ENCODE peak calls at places on chromosomes 7 and 10, in ten cellular contexts. W is Panc1, Y is WERI-Rb-1, U is lower leg skin, M is epithelial cell of esophagus, Q is AG10803, L is BE2C, D is progenitor cell of endocrine pancreas, C is choroid plexus epithelial cell, P is HFF-Myc. A is an unnamed sample.

GRCh38 chr7:88337556-88337955 is 30.9 kb upstream of the STEAP4 start:
- DNase-seq in L (no peak), P (no peak), Q (peak; percentile 6), D (no peak), C (peak; percentile 43), U (no peak), Y (no peak), W (no peak), M (peak; percentile 75), A (no peak)

GRCh38 chr10:133079836-133080682 is 7.7 kb upstream of the ADGRA1 start:
- DNase-seq in Y (no peak), M (no peak), C (no peak), P (no peak), U (no peak), W (no peak), L (no peak), Q (no peak), D (peak; percentile 79), A (no peak)

GRCh38 chr10:121307411-121307980 is 290.7 kb downstream of the FGFR2 start:
- DNase-seq in L (no peak), W (no peak), U (no peak), D (no peak), C (no peak), Q (no peak), Y (no peak), P (no peak), M (peak; percentile 95), A (no peak)

GRCh38 chr7:37494940-37495339 is 46.3 kb upstream of the ELMO1 start:
- DNase-seq in M (no peak), U (no peak), P (no peak), W (no peak), D (no peak), Q (no peak), L (no peak), Y (no peak), C (no peak), A (no peak)

GRCh38 chr7:99737726-99738125 is 2.7 kb upstream of the CYP3A7 start:
- DNase-seq in M (peak; percentile 89), Y (no peak), C (peak; percentile 9), Q (peak; percentile 9), P (peak; percentile 24), W (no peak), U (no peak), L (no peak), D (no peak), A (no peak)

GRCh38 chr10:29958440-29958839 is 100.9 kb downstream of the JCAD start:
- DNase-seq in M (no peak), C (no peak), Q (no peak), W (no peak), D (no peak), P (no peak), Y (no peak), U (no peak), L (no peak), A (no peak)

GRCh38 chr7:124649397-124650029 is 116.1 kb downstream of the GPR37 start:
- DNase-seq in W (no peak), P (no peak), M (no peak), L (no peak), D (no peak), Q (no peak), C (no peak), U (no peak), Y (no peak), A (no peak)

GRCh38 chr10:73865459-73866442 is 8.6 kb downstream of the CAMK2G start:
- DNase-seq in Y (no peak), L (no peak), W (no peak), Q (no peak), M (no peak), U (no peak), C (no peak), P (no peak), D (no peak), A (peak; percentile 58)

GRCh38 chr10:14414901-14415300 is 84.2 kb upstream of the FRMD4A start:
- DNase-seq in P (no peak), D (no peak), L (no peak), Y (no peak), M (peak; percentile 36), C (peak; percentile 49), Q (peak; percentile 79), U (no peak), W (no peak), A (no peak)

GRCh38 chr7:31883761-31884164 is 186.4 kb downstream of the PDE1C start:
- DNase-seq in M (peak; percentile 84), C (peak; percentile 29), Y (no peak), Q (peak; percentile 70), D (no peak), L (no peak), W (no peak), P (peak; percentile 20), U (no peak), A (no peak)

GRCh38 chr7:51233375-51233774 is 83.2 kb downstream of the COBL start:
- DNase-seq in Q (no peak), C (no peak), W (no peak), L (no peak), D (no peak), P (no peak), U (no peak), Y (no peak), M (no peak), A (no peak)

GRCh38 chr7:51235593-51236313 is 80.9 kb downstream of the COBL start:
- DNase-seq in P (no peak), Q (no peak), C (no peak), M (no peak), D (no peak), U (no peak), L (no peak), W (no peak), Y (no peak), A (no peak)

GRCh38 chr7:51236470-51237127 is 80.0 kb downstream of the COBL start:
- DNase-seq in W (no peak), M (no peak), Y (no peak), D (no peak), P (no peak), L (no peak), Q (no peak), U (no peak), C (no peak), A (no peak)

GRCh38 chr7:51234609-51235308 is 81.8 kb downstream of the COBL start:
- DNase-seq in D (no peak), Q (no peak), M (no peak), Y (no peak), L (no peak), C (no peak), P (no peak), W (no peak), U (no peak), A (no peak)

DNA sequence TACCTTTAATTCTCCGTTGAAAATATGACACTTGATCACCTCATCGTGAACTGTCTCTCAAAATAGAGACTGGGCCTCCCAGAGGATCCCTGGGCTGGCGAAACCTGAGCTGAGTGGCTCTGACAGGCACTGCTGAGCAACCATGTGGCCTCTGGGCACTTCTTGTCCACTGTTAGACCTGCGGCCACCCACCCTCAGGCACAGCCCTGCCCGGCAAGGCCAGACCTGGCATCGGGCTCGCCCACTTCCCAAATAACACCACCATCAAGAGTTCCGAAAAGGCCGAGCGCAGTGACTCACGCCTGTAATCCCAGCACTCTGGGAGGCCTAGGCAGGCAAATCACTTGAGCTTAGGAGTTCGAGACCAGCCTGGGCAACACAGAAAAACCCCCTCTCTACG is 82.5 kb downstream of the COBL start:
- DNase-seq in Q (no peak), M (no peak), P (no peak), L (no peak), W (no peak), U (no peak), C (no peak), D (no peak), Y (no peak), A (no peak)
- TF ChIP-seq CTCF in Q (no peak), M (no peak), P (no peak), L (no peak), W (no peak), U (no peak), C (no peak), D (no peak), Y (no peak), A (no peak)

DNA sequence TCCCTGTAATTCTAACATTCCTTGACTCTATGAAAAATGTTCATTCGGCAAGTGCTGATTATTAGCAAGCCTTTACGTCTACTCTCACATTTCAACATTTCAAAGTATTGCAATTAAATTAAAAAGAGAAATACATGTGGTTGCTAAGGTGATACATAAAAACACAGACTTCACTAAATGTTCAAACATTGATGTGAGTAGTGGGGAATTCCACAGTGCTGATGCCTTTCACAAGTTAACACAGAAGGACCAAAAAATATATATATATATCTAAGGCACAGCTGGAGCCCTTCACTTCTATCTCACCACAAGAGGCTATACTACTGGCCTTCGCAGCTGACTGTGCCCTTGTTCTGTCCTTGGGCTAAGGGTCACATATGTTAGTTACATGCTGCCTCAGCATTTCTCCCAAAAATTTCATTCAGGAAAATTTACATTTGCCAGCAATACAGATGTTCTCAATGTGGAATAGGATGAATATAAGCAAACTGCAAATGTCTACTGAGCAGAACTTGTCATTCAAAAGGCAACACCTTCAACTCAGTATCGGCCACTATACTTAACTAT is 13.9 kb downstream of the CTTNBP2 start:
- DNase-seq in W (no peak), L (no peak), M (no peak), D (no peak), Y (no peak), C (peak; percentile 45), P (no peak), Q (no peak), U (no peak), A (no peak)
- TF ChIP-seq CTCF in W (no peak), L (no peak), M (no peak), D (no peak), Y (no peak), C (no peak), P (no peak), Q (no peak), U (no peak), A (no peak)

DNA sequence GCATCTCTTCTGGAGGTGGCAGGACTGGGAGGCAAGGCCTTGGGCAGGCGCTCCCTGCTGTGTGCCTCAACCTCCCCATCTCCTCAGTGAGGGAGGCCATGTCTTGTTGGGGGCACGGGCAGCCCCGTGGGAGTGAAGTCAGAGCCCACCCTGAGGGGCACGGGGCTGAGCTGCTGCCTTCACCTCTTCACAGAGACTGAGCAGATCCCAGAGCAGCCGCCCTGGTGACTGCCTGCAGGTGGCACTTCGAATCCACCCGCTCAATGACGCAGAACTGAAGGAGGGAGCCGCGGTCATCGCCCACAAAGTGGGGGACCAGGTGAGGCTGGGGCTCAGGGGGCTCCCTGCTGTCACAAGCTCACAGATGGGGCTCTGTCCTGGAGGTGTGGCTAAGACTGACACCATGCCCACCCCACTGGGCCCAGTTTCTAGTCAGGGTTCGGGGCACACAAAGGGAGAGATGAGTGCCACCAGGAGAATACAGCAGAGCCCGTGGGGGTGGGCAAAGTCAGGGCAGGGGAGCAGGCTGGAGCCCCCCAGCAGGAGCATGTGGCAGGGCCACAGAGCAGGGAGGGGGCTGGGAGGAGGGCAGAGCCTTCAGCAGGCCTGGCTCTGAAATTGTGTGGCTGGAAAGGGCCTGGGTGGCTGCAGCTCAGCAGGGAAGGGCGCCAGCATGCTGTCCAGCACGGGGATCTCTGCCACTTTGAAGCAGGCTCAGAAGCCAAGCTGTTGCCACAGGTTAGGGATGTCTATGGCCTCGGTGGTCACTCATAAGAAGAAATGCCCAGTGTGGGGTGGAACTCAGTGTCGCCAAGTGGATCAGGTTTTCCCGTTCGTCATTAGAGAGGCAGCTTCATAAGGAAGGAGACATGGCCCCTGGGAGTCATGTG is 18.8 kb upstream of the CHST12 start:
- DNase-seq in P (no peak), W (no peak), L (no peak), C (no peak), M (peak; percentile 10), Q (no peak), Y (peak; percentile 49), U (no peak), D (no peak), A (no peak)
- TF ChIP-seq CTCF in P (no peak), W (no peak), L (peak; percentile 28), C (peak; percentile 32), M (peak; percentile 17), Q (no peak), Y (peak; percentile 54), U (no peak), D (no peak), A (no peak)

GRCh38 chr7:16670021-16670420 is 24.0 kb downstream of the BZW2 start:
- DNase-seq in C (peak; percentile 72), M (no peak), U (no peak), Q (peak; percentile 64), D (no peak), P (no peak), Y (no peak), L (no peak), W (no peak), A (no peak)
- TF ChIP-seq CTCF in C (no peak), M (no peak), U (no peak), Q (no peak), D (no peak), P (no peak), Y (no peak), L (no peak), W (no peak), A (no peak)